ENCODE peak calls at places on chromosome 22, in eight cellular contexts. One of them, this sample, is unnamed.

GRCh38 chr22:38273135-38273761 is 438 bp upstream of the TMEM184B start:
- DNase-seq in heart left ventricle: no peak
- DNase-seq in left ventricle myocardium inferior: no peak
- DNase-seq in cardiac muscle cell: peak; percentile 39
- DNase-seq in spleen: no peak
- DNase-seq in AG10803: no peak
- DNase-seq in fibroblast of lung: peak; percentile 27
- DNase-seq in IMR-90: no peak
- DNase-seq in this sample: no peak

GRCh38 chr22:38957046-38957770 is at the start of gene APOBEC3A:
- DNase-seq in fibroblast of lung: no peak
- DNase-seq in left ventricle myocardium inferior: peak; percentile 29
- DNase-seq in heart left ventricle: no peak
- DNase-seq in spleen: peak; percentile 86
- DNase-seq in AG10803: no peak
- DNase-seq in cardiac muscle cell: no peak
- DNase-seq in IMR-90: no peak
- DNase-seq in this sample: no peak

GRCh38 chr22:23395476-23396361 is 184.4 kb downstream of the IGLL1 start:
- DNase-seq in IMR-90: no peak
- DNase-seq in fibroblast of lung: no peak
- DNase-seq in left ventricle myocardium inferior: no peak
- DNase-seq in spleen: peak; percentile 56
- DNase-seq in heart left ventricle: no peak
- DNase-seq in AG10803: no peak
- DNase-seq in cardiac muscle cell: no peak
- DNase-seq in this sample: no peak

GRCh38 chr22:20213833-20214708 is 54.0 kb downstream of the RTN4R start:
- DNase-seq in IMR-90: no peak
- DNase-seq in cardiac muscle cell: no peak
- DNase-seq in left ventricle myocardium inferior: no peak
- DNase-seq in fibroblast of lung: no peak
- DNase-seq in heart left ventricle: no peak
- DNase-seq in AG10803: no peak
- DNase-seq in spleen: no peak
- DNase-seq in this sample: no peak

GRCh38 chr22:19812910-19813309 is 41.8 kb downstream of the GNB1L start:
- DNase-seq in heart left ventricle: no peak
- DNase-seq in spleen: peak; percentile 27
- DNase-seq in AG10803: no peak
- DNase-seq in fibroblast of lung: no peak
- DNase-seq in IMR-90: no peak
- DNase-seq in left ventricle myocardium inferior: no peak
- DNase-seq in cardiac muscle cell: no peak
- DNase-seq in this sample: no peak

GRCh38 chr22:39954584-39955055 is 5.6 kb upstream of the TMA7B start:
- DNase-seq in cardiac muscle cell: peak; percentile 96
- DNase-seq in left ventricle myocardium inferior: no peak
- DNase-seq in AG10803: peak; percentile 94
- DNase-seq in spleen: no peak
- DNase-seq in fibroblast of lung: peak; percentile 88
- DNase-seq in heart left ventricle: no peak
- DNase-seq in IMR-90: peak; percentile 94
- DNase-seq in this sample: no peak

GRCh38 chr22:35175392-35175791 is 81.9 kb upstream of the HMGXB4 start:
- DNase-seq in AG10803: no peak
- DNase-seq in heart left ventricle: no peak
- DNase-seq in spleen: no peak
- DNase-seq in fibroblast of lung: no peak
- DNase-seq in cardiac muscle cell: no peak
- DNase-seq in IMR-90: no peak
- DNase-seq in left ventricle myocardium inferior: no peak
- DNase-seq in this sample: no peak

GRCh38 chr22:19631899-19632670 is 82.2 kb upstream of the SEPTIN5 start:
- DNase-seq in IMR-90: peak; percentile 27
- DNase-seq in heart left ventricle: no peak
- DNase-seq in cardiac muscle cell: peak; percentile 56
- DNase-seq in left ventricle myocardium inferior: no peak
- DNase-seq in spleen: no peak
- DNase-seq in fibroblast of lung: peak; percentile 37
- DNase-seq in AG10803: peak; percentile 32
- DNase-seq in this sample: no peak

GRCh38 chr22:38935023-38935422 is 22.4 kb upstream of the APOBEC3A start:
- DNase-seq in left ventricle myocardium inferior: peak; percentile 83
- DNase-seq in fibroblast of lung: no peak
- DNase-seq in spleen: no peak
- DNase-seq in cardiac muscle cell: no peak
- DNase-seq in IMR-90: no peak
- DNase-seq in AG10803: no peak
- DNase-seq in heart left ventricle: peak; percentile 70
- DNase-seq in this sample: no peak

GRCh38 chr22:23080542-23081290 is 10.4 kb downstream of the GNAZ start:
- DNase-seq in cardiac muscle cell: no peak
- DNase-seq in AG10803: no peak
- DNase-seq in fibroblast of lung: no peak
- DNase-seq in heart left ventricle: no peak
- DNase-seq in IMR-90: no peak
- DNase-seq in left ventricle myocardium inferior: no peak
- DNase-seq in spleen: no peak
- DNase-seq in this sample: no peak

GRCh38 chr22:37309221-37310074 is 27.1 kb downstream of the CYTH4 start:
- DNase-seq in AG10803: no peak
- DNase-seq in left ventricle myocardium inferior: no peak
- DNase-seq in IMR-90: no peak
- DNase-seq in spleen: peak; percentile 88
- DNase-seq in fibroblast of lung: no peak
- DNase-seq in heart left ventricle: no peak
- DNase-seq in cardiac muscle cell: no peak
- DNase-seq in this sample: no peak

GRCh38 chr22:23243006-23243573 is 62.8 kb downstream of the BCR start:
- DNase-seq in AG10803: no peak
- DNase-seq in left ventricle myocardium inferior: no peak
- DNase-seq in cardiac muscle cell: no peak
- DNase-seq in spleen: no peak
- DNase-seq in IMR-90: no peak
- DNase-seq in heart left ventricle: no peak
- DNase-seq in fibroblast of lung: no peak
- DNase-seq in this sample: no peak

DNA sequence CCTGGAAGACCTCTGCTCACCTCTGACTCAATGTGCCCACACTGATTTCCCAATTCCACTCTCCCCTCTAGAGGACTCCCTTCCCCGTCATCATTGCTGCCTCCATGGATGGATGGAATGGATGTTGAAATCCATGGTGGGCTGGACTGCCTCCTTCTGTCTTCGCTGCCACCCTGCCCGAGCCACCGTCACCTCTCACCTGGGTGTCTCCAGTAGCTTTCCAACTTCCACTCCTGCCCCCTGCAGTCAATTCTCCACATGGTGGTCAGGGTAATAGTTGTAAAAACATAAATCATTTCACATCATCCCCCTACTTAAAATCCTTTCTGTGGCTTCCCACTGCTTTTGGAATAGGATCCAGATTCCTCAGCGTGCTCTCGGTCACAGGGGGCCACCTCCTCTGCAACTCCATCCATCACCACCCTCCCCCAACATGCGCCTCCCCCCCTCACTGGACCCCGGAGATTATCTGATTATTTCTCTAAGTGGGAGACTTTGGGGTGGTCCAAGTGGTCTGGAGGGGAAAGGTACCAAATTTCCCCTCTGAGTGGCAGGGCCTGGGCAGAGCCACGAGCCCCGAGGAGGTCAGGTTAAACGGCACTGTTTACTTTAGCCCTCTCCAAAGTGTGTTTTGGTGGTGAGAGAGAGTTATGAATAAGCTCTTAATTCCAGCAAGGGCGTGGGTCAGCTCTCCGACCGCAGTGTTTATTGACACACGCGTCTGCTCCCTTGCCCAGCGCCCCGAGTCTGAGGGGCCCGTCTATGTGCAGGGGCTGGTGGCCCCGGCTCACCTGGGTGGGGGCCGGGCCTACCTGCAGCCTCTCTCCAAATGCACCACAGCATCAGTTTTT is 313.7 kb downstream of the MN1 start:
- DNase-seq in fibroblast of lung: peak; percentile 52
- DNase-seq in heart left ventricle: no peak
- DNase-seq in left ventricle myocardium inferior: no peak
- DNase-seq in spleen: no peak
- DNase-seq in AG10803: no peak
- DNase-seq in IMR-90: peak; percentile 69
- DNase-seq in cardiac muscle cell: no peak
- DNase-seq in this sample: no peak
- TF ChIP-seq CTCF in fibroblast of lung: no peak
- TF ChIP-seq CTCF in heart left ventricle: no peak
- TF ChIP-seq CTCF in left ventricle myocardium inferior: no peak
- TF ChIP-seq CTCF in spleen: no peak
- TF ChIP-seq CTCF in AG10803: no peak
- TF ChIP-seq CTCF in IMR-90: no peak
- TF ChIP-seq CTCF in cardiac muscle cell: no peak
- TF ChIP-seq CTCF in this sample: no peak

GRCh38 chr22:17366830-17367229 is 2.4 kb upstream of the CECR2 start:
- DNase-seq in spleen: peak; percentile 81
- DNase-seq in cardiac muscle cell: peak; percentile 68
- DNase-seq in IMR-90: no peak
- DNase-seq in fibroblast of lung: peak; percentile 50
- DNase-seq in left ventricle myocardium inferior: peak; percentile 61
- DNase-seq in heart left ventricle: peak; percentile 45
- DNase-seq in AG10803: no peak
- DNase-seq in this sample: no peak

GRCh38 chr22:17366329-17366728 is 2.9 kb upstream of the CECR2 start:
- DNase-seq in IMR-90: no peak
- DNase-seq in heart left ventricle: no peak
- DNase-seq in AG10803: no peak
- DNase-seq in fibroblast of lung: no peak
- DNase-seq in left ventricle myocardium inferior: no peak
- DNase-seq in spleen: no peak
- DNase-seq in cardiac muscle cell: no peak
- DNase-seq in this sample: no peak

GRCh38 chr22:17368727-17369552 is at the start of gene CECR2:
- DNase-seq in spleen: peak; percentile 73
- DNase-seq in cardiac muscle cell: peak; percentile 67
- DNase-seq in fibroblast of lung: peak; percentile 61
- DNase-seq in heart left ventricle: peak; percentile 65
- DNase-seq in left ventricle myocardium inferior: peak; percentile 59
- DNase-seq in AG10803: no peak
- DNase-seq in IMR-90: no peak
- DNase-seq in this sample: no peak

GRCh38 chr22:17369553-17370035 is 334 bp downstream of the CECR2 start:
- DNase-seq in cardiac muscle cell: peak; percentile 60
- DNase-seq in fibroblast of lung: peak; percentile 48
- DNase-seq in IMR-90: no peak
- DNase-seq in AG10803: no peak
- DNase-seq in heart left ventricle: peak; percentile 31
- DNase-seq in left ventricle myocardium inferior: peak; percentile 38
- DNase-seq in spleen: peak; percentile 82
- DNase-seq in this sample: no peak

GRCh38 chr22:17368144-17368726 is 1.0 kb upstream of the CECR2 start:
- DNase-seq in cardiac muscle cell: no peak
- DNase-seq in heart left ventricle: peak; percentile 59
- DNase-seq in IMR-90: no peak
- DNase-seq in spleen: peak; percentile 70
- DNase-seq in fibroblast of lung: no peak
- DNase-seq in left ventricle myocardium inferior: no peak
- DNase-seq in AG10803: no peak
- DNase-seq in this sample: no peak
- TF ChIP-seq CTCF in cardiac muscle cell: no peak
- TF ChIP-seq CTCF in heart left ventricle: no peak
- TF ChIP-seq CTCF in IMR-90: no peak
- TF ChIP-seq CTCF in spleen: no peak
- TF ChIP-seq CTCF in fibroblast of lung: no peak
- TF ChIP-seq CTCF in left ventricle myocardium inferior: no peak
- TF ChIP-seq CTCF in AG10803: no peak
- TF ChIP-seq CTCF in this sample: no peak

GRCh38 chr22:43840851-43841250 is 21.5 kb downstream of the SULT4A1 start:
- DNase-seq in cardiac muscle cell: no peak
- DNase-seq in spleen: no peak
- DNase-seq in AG10803: no peak
- DNase-seq in IMR-90: no peak
- DNase-seq in fibroblast of lung: no peak
- DNase-seq in left ventricle myocardium inferior: no peak
- DNase-seq in heart left ventricle: no peak
- DNase-seq in this sample: no peak

GRCh38 chr22:43843783-43844530 is 18.4 kb downstream of the SULT4A1 start:
- DNase-seq in IMR-90: no peak
- DNase-seq in spleen: peak; percentile 44
- DNase-seq in cardiac muscle cell: no peak
- DNase-seq in left ventricle myocardium inferior: no peak
- DNase-seq in AG10803: no peak
- DNase-seq in heart left ventricle: no peak
- DNase-seq in fibroblast of lung: no peak
- DNase-seq in this sample: no peak

GRCh38 chr22:43839781-43840180 is 22.5 kb downstream of the SULT4A1 start:
- DNase-seq in left ventricle myocardium inferior: no peak
- DNase-seq in spleen: no peak
- DNase-seq in cardiac muscle cell: no peak
- DNase-seq in fibroblast of lung: no peak
- DNase-seq in AG10803: no peak
- DNase-seq in IMR-90: no peak
- DNase-seq in heart left ventricle: no peak
- DNase-seq in this sample: no peak

GRCh38 chr22:43840431-43840830 is 21.9 kb downstream of the SULT4A1 start:
- DNase-seq in AG10803: no peak
- DNase-seq in left ventricle myocardium inferior: no peak
- DNase-seq in heart left ventricle: no peak
- DNase-seq in IMR-90: no peak
- DNase-seq in cardiac muscle cell: no peak
- DNase-seq in spleen: no peak
- DNase-seq in fibroblast of lung: no peak
- DNase-seq in this sample: no peak

GRCh38 chr22:43841742-43842141 is 20.6 kb downstream of the SULT4A1 start:
- DNase-seq in spleen: no peak
- DNase-seq in left ventricle myocardium inferior: no peak
- DNase-seq in AG10803: no peak
- DNase-seq in fibroblast of lung: no peak
- DNase-seq in heart left ventricle: no peak
- DNase-seq in cardiac muscle cell: no peak
- DNase-seq in IMR-90: no peak
- DNase-seq in this sample: no peak
- TF ChIP-seq CTCF in spleen: no peak
- TF ChIP-seq CTCF in left ventricle myocardium inferior: no peak
- TF ChIP-seq CTCF in AG10803: no peak
- TF ChIP-seq CTCF in fibroblast of lung: no peak
- TF ChIP-seq CTCF in heart left ventricle: no peak
- TF ChIP-seq CTCF in cardiac muscle cell: no peak
- TF ChIP-seq CTCF in IMR-90: no peak
- TF ChIP-seq CTCF in this sample: no peak

DNA sequence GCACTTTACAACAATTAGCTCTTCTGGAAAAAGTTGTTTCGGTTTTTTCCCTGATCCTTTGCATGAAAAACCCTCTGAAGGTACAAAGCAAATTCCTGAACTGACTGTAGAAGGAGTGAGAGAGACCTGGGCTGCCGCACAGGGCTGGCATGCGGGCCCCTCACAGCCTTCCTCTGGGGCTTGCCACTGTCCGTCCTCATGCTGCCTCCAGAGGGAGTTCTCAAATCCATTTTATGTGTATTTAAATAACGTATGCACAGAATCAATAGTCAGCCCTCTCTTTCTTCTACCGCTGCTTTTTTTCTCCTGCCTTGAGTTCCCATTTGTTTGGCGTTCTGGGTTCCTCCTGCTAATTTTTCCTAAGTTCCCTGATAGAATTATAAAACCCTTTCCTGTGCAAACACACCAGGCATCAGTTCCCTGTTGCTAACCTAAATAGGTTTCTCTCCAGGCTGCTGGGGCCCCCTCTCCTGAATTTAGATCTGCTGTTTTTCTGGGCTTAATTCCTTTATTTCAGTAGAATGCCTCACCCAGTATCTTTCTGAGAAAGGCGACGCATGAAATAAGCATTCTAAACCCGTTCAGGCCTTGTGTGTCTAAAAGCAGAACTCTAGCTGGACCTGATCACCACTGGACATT is 52.4 kb downstream of the PHF21B start:
- DNase-seq in spleen: no peak
- DNase-seq in AG10803: no peak
- DNase-seq in left ventricle myocardium inferior: no peak
- DNase-seq in heart left ventricle: no peak
- DNase-seq in IMR-90: peak; percentile 6
- DNase-seq in cardiac muscle cell: no peak
- DNase-seq in fibroblast of lung: no peak
- DNase-seq in this sample: no peak
- TF ChIP-seq CTCF in spleen: no peak
- TF ChIP-seq CTCF in AG10803: peak; percentile 19
- TF ChIP-seq CTCF in left ventricle myocardium inferior: no peak
- TF ChIP-seq CTCF in heart left ventricle: no peak
- TF ChIP-seq CTCF in IMR-90: peak; percentile 32
- TF ChIP-seq CTCF in cardiac muscle cell: peak; percentile 27
- TF ChIP-seq CTCF in fibroblast of lung: peak; percentile 18
- TF ChIP-seq CTCF in this sample: no peak